ENCODE peak calls at places on chromosomes 4 and X, in four cellular contexts. One of them, this sample, is unnamed.
A peak's percentile ranks its signal among the peaks of the same experiment; 100 is the strongest.

GRCh38 chr4:62806786-62807185 is 1602.5 kb downstream of the TECRL start:
- DNase-seq in NCI-H1092 treated with DMSO at 0.1 percent for 48 hours: no peak
- DNase-seq in activated CD4-positive, alpha-beta T cell treated with anti-CD3 and anti-CD28 coated beads, Interleukin-2, amount 50 U/mL, for 1 hour: no peak
- DNase-seq in cerebellar cortex: no peak
- DNase-seq in this sample: no peak

GRCh38 chr4:8828869-8829268 is 42.8 kb downstream of the HMX1 start:
- DNase-seq in cerebellar cortex: no peak
- DNase-seq in NCI-H1092 treated with DMSO at 0.1 percent for 48 hours: no peak
- DNase-seq in activated CD4-positive, alpha-beta T cell treated with anti-CD3 and anti-CD28 coated beads, Interleukin-2, amount 50 U/mL, for 1 hour: no peak
- DNase-seq in this sample: no peak

GRCh38 chr4:52861171-52861873 is 795 bp upstream of the RASL11B start:
- DNase-seq in NCI-H1092 treated with DMSO at 0.1 percent for 48 hours: no peak
- DNase-seq in cerebellar cortex: no peak
- DNase-seq in activated CD4-positive, alpha-beta T cell treated with anti-CD3 and anti-CD28 coated beads, Interleukin-2, amount 50 U/mL, for 1 hour: no peak
- DNase-seq in this sample: no peak

GRCh38 chr4:13891544-13891939 is 264.0 kb upstream of the BOD1L1 start:
- DNase-seq in activated CD4-positive, alpha-beta T cell treated with anti-CD3 and anti-CD28 coated beads, Interleukin-2, amount 50 U/mL, for 1 hour: no peak
- DNase-seq in cerebellar cortex: no peak
- DNase-seq in NCI-H1092 treated with DMSO at 0.1 percent for 48 hours: no peak
- DNase-seq in this sample: no peak

GRCh38 chr4:99586322-99586721 is 11.7 kb downstream of the MTTP start:
- DNase-seq in NCI-H1092 treated with DMSO at 0.1 percent for 48 hours: no peak
- DNase-seq in cerebellar cortex: no peak
- DNase-seq in activated CD4-positive, alpha-beta T cell treated with anti-CD3 and anti-CD28 coated beads, Interleukin-2, amount 50 U/mL, for 1 hour: no peak
- DNase-seq in this sample: no peak

GRCh38 chrX:17590892-17591740 is 146.2 kb upstream of the SCML1 start:
- DNase-seq in cerebellar cortex: peak; percentile 64
- DNase-seq in activated CD4-positive, alpha-beta T cell treated with anti-CD3 and anti-CD28 coated beads, Interleukin-2, amount 50 U/mL, for 1 hour: no peak
- DNase-seq in NCI-H1092 treated with DMSO at 0.1 percent for 48 hours: peak; percentile 68
- DNase-seq in this sample: no peak

GRCh38 chr4:168536448-168536847 is 39.6 kb downstream of the PALLD start:
- DNase-seq in NCI-H1092 treated with DMSO at 0.1 percent for 48 hours: no peak
- DNase-seq in cerebellar cortex: no peak
- DNase-seq in activated CD4-positive, alpha-beta T cell treated with anti-CD3 and anti-CD28 coated beads, Interleukin-2, amount 50 U/mL, for 1 hour: no peak
- DNase-seq in this sample: no peak

GRCh38 chrX:26788402-26788998 is 572.5 kb downstream of the MAGEB5 start:
- DNase-seq in activated CD4-positive, alpha-beta T cell treated with anti-CD3 and anti-CD28 coated beads, Interleukin-2, amount 50 U/mL, for 1 hour: no peak
- DNase-seq in cerebellar cortex: no peak
- DNase-seq in NCI-H1092 treated with DMSO at 0.1 percent for 48 hours: no peak
- DNase-seq in this sample: no peak

GRCh38 chrX:40012039-40012799 is 85.5 kb downstream of the BCOR start:
- DNase-seq in NCI-H1092 treated with DMSO at 0.1 percent for 48 hours: peak; percentile 67
- DNase-seq in activated CD4-positive, alpha-beta T cell treated with anti-CD3 and anti-CD28 coated beads, Interleukin-2, amount 50 U/mL, for 1 hour: no peak
- DNase-seq in cerebellar cortex: no peak
- DNase-seq in this sample: peak; percentile 65

GRCh38 chr4:119977135-119977534 is 89.5 kb downstream of the MAD2L1 start:
- DNase-seq in cerebellar cortex: no peak
- DNase-seq in activated CD4-positive, alpha-beta T cell treated with anti-CD3 and anti-CD28 coated beads, Interleukin-2, amount 50 U/mL, for 1 hour: no peak
- DNase-seq in NCI-H1092 treated with DMSO at 0.1 percent for 48 hours: no peak
- DNase-seq in this sample: no peak

GRCh38 chr4:182918044-182918607 is 940 bp upstream of the DCTD start:
- DNase-seq in cerebellar cortex: no peak
- DNase-seq in activated CD4-positive, alpha-beta T cell treated with anti-CD3 and anti-CD28 coated beads, Interleukin-2, amount 50 U/mL, for 1 hour: no peak
- DNase-seq in NCI-H1092 treated with DMSO at 0.1 percent for 48 hours: no peak
- DNase-seq in this sample: no peak

GRCh38 chr4:44668521-44668920 is 9.7 kb upstream of the GUF1 start:
- DNase-seq in activated CD4-positive, alpha-beta T cell treated with anti-CD3 and anti-CD28 coated beads, Interleukin-2, amount 50 U/mL, for 1 hour: no peak
- DNase-seq in NCI-H1092 treated with DMSO at 0.1 percent for 48 hours: no peak
- DNase-seq in cerebellar cortex: no peak
- DNase-seq in this sample: no peak

GRCh38 chr4:128283071-128283470 is 4.5 kb downstream of the PGRMC2 start:
- DNase-seq in NCI-H1092 treated with DMSO at 0.1 percent for 48 hours: no peak
- DNase-seq in activated CD4-positive, alpha-beta T cell treated with anti-CD3 and anti-CD28 coated beads, Interleukin-2, amount 50 U/mL, for 1 hour: no peak
- DNase-seq in cerebellar cortex: no peak
- DNase-seq in this sample: no peak

GRCh38 chr4:150126201-150126879 is 48.1 kb downstream of the DCLK2 start:
- DNase-seq in NCI-H1092 treated with DMSO at 0.1 percent for 48 hours: no peak
- DNase-seq in cerebellar cortex: no peak
- DNase-seq in activated CD4-positive, alpha-beta T cell treated with anti-CD3 and anti-CD28 coated beads, Interleukin-2, amount 50 U/mL, for 1 hour: no peak
- DNase-seq in this sample: no peak

GRCh38 chr4:76251448-76252270 is at the start of gene FAM47E:
- DNase-seq in cerebellar cortex: peak; percentile 55
- DNase-seq in activated CD4-positive, alpha-beta T cell treated with anti-CD3 and anti-CD28 coated beads, Interleukin-2, amount 50 U/mL, for 1 hour: peak; percentile 27
- DNase-seq in NCI-H1092 treated with DMSO at 0.1 percent for 48 hours: peak; percentile 81
- DNase-seq in this sample: peak; percentile 95

GRCh38 chr4:67542076-67542475 is 3.2 kb downstream of the CENPC start:
- DNase-seq in cerebellar cortex: no peak
- DNase-seq in activated CD4-positive, alpha-beta T cell treated with anti-CD3 and anti-CD28 coated beads, Interleukin-2, amount 50 U/mL, for 1 hour: no peak
- DNase-seq in NCI-H1092 treated with DMSO at 0.1 percent for 48 hours: no peak
- DNase-seq in this sample: no peak

GRCh38 chrX:68504237-68504636 is 5.4 kb downstream of the YIPF6 start:
- DNase-seq in NCI-H1092 treated with DMSO at 0.1 percent for 48 hours: no peak
- DNase-seq in activated CD4-positive, alpha-beta T cell treated with anti-CD3 and anti-CD28 coated beads, Interleukin-2, amount 50 U/mL, for 1 hour: peak; percentile 18
- DNase-seq in cerebellar cortex: no peak
- DNase-seq in this sample: no peak

GRCh38 chrX:96685205-96686099 is 810 bp downstream of the DIAPH2 start:
- DNase-seq in NCI-H1092 treated with DMSO at 0.1 percent for 48 hours: no peak
- DNase-seq in activated CD4-positive, alpha-beta T cell treated with anti-CD3 and anti-CD28 coated beads, Interleukin-2, amount 50 U/mL, for 1 hour: peak; percentile 16
- DNase-seq in cerebellar cortex: peak; percentile 7
- DNase-seq in this sample: peak; percentile 74